ENCODE peak calls at places on chromosomes 2 and 18, in five cellular contexts. One of them, this sample, is unnamed.

GRCh38 chr18:48942554-48943261 is 8.1 kb downstream of the SMAD7 start:
- DNase-seq in Calu3: peak; percentile 90
- DNase-seq in HFF-Myc: peak; percentile 94
- DNase-seq in endothelial cell: no peak
- DNase-seq in fibroblast of villous mesenchyme: peak; percentile 94
- DNase-seq in this sample: peak; percentile 46

GRCh38 chr2:239002960-239003932 is 155.4 kb downstream of the TWIST2 start:
- DNase-seq in Calu3: no peak
- DNase-seq in HFF-Myc: peak; percentile 54
- DNase-seq in endothelial cell: no peak
- DNase-seq in fibroblast of villous mesenchyme: peak; percentile 79
- DNase-seq in this sample: no peak

GRCh38 chr2:162422894-162423293 is 79.0 kb downstream of the GCA start:
- DNase-seq in Calu3: no peak
- DNase-seq in HFF-Myc: no peak
- DNase-seq in endothelial cell: no peak
- DNase-seq in fibroblast of villous mesenchyme: no peak
- DNase-seq in this sample: no peak

GRCh38 chr2:222823183-222823915 is 37.5 kb upstream of the ACSL3 start:
- DNase-seq in Calu3: no peak
- DNase-seq in HFF-Myc: no peak
- DNase-seq in endothelial cell: no peak
- DNase-seq in fibroblast of villous mesenchyme: no peak
- DNase-seq in this sample: no peak

GRCh38 chr2:7748717-7749415 is 831.7 kb downstream of the RNF144A start:
- DNase-seq in Calu3: no peak
- DNase-seq in HFF-Myc: no peak
- DNase-seq in endothelial cell: no peak
- DNase-seq in fibroblast of villous mesenchyme: no peak
- DNase-seq in this sample: no peak

GRCh38 chr18:52422985-52423601 is 83.1 kb downstream of the DCC start:
- DNase-seq in Calu3: no peak
- DNase-seq in HFF-Myc: no peak
- DNase-seq in endothelial cell: no peak
- DNase-seq in fibroblast of villous mesenchyme: no peak
- DNase-seq in this sample: no peak

GRCh38 chr2:121248766-121249343 is 36.1 kb downstream of the TFCP2L1 start:
- DNase-seq in Calu3: no peak
- DNase-seq in HFF-Myc: no peak
- DNase-seq in endothelial cell: no peak
- DNase-seq in fibroblast of villous mesenchyme: no peak
- DNase-seq in this sample: no peak

GRCh38 chr18:59419386-59419785 is 60.3 kb upstream of the LMAN1 start:
- DNase-seq in Calu3: no peak
- DNase-seq in HFF-Myc: no peak
- DNase-seq in endothelial cell: no peak
- DNase-seq in fibroblast of villous mesenchyme: peak; percentile 81
- DNase-seq in this sample: no peak

GRCh38 chr2:240629419-240629967 is 4.2 kb downstream of the GPR35 start:
- DNase-seq in Calu3: no peak
- DNase-seq in HFF-Myc: no peak
- DNase-seq in endothelial cell: no peak
- DNase-seq in fibroblast of villous mesenchyme: no peak
- DNase-seq in this sample: no peak

GRCh38 chr18:67730884-67731283 is 214.4 kb upstream of the DSEL start:
- DNase-seq in Calu3: no peak
- DNase-seq in HFF-Myc: no peak
- DNase-seq in endothelial cell: no peak
- DNase-seq in fibroblast of villous mesenchyme: peak; percentile 31
- DNase-seq in this sample: no peak

GRCh38 chr2:88054300-88055048 is 1.1 kb downstream of the KRCC1 start:
- DNase-seq in Calu3: no peak
- DNase-seq in HFF-Myc: no peak
- DNase-seq in endothelial cell: no peak
- DNase-seq in fibroblast of villous mesenchyme: peak; percentile 81
- DNase-seq in this sample: no peak

GRCh38 chr2:88049601-88050000 is 6.0 kb downstream of the KRCC1 start:
- DNase-seq in Calu3: no peak
- DNase-seq in HFF-Myc: no peak
- DNase-seq in endothelial cell: no peak
- DNase-seq in fibroblast of villous mesenchyme: no peak
- DNase-seq in this sample: no peak

GRCh38 chr2:88053301-88053700 is 2.3 kb downstream of the KRCC1 start:
- DNase-seq in Calu3: no peak
- DNase-seq in HFF-Myc: no peak
- DNase-seq in endothelial cell: no peak
- DNase-seq in fibroblast of villous mesenchyme: peak; percentile 97
- DNase-seq in this sample: no peak

GRCh38 chr2:88051792-88052191 is 3.8 kb downstream of the KRCC1 start:
- DNase-seq in Calu3: no peak
- DNase-seq in HFF-Myc: no peak
- DNase-seq in endothelial cell: no peak
- DNase-seq in fibroblast of villous mesenchyme: no peak
- DNase-seq in this sample: no peak

GRCh38 chr2:88048541-88048940 is 7.0 kb downstream of the KRCC1 start:
- DNase-seq in Calu3: no peak
- DNase-seq in HFF-Myc: no peak
- DNase-seq in endothelial cell: no peak
- DNase-seq in fibroblast of villous mesenchyme: no peak
- DNase-seq in this sample: no peak
- TF ChIP-seq CTCF in Calu3: no peak
- TF ChIP-seq CTCF in HFF-Myc: no peak
- TF ChIP-seq CTCF in endothelial cell: no peak
- TF ChIP-seq CTCF in fibroblast of villous mesenchyme: no peak
- TF ChIP-seq CTCF in this sample: no peak

GRCh38 chr18:42730272-42730671 is 385.2 kb downstream of the RIT2 start:
- DNase-seq in Calu3: no peak
- DNase-seq in HFF-Myc: no peak
- DNase-seq in endothelial cell: no peak
- DNase-seq in fibroblast of villous mesenchyme: no peak
- DNase-seq in this sample: no peak
- TF ChIP-seq CTCF in Calu3: no peak
- TF ChIP-seq CTCF in HFF-Myc: no peak
- TF ChIP-seq CTCF in endothelial cell: peak; percentile 44
- TF ChIP-seq CTCF in fibroblast of villous mesenchyme: no peak
- TF ChIP-seq CTCF in this sample: peak; percentile 36

GRCh38 chr2:101401906-101402305 is 14.6 kb upstream of the CREG2 start:
- DNase-seq in Calu3: no peak
- DNase-seq in HFF-Myc: no peak
- DNase-seq in endothelial cell: no peak
- DNase-seq in fibroblast of villous mesenchyme: no peak
- DNase-seq in this sample: no peak
- TF ChIP-seq CTCF in Calu3: no peak
- TF ChIP-seq CTCF in HFF-Myc: no peak
- TF ChIP-seq CTCF in endothelial cell: peak; percentile 60
- TF ChIP-seq CTCF in fibroblast of villous mesenchyme: peak; percentile 13
- TF ChIP-seq CTCF in this sample: peak; percentile 48

GRCh38 chr2:45610281-45611019 is 617 bp downstream of the SRBD1 start:
- DNase-seq in Calu3: peak; percentile 56
- DNase-seq in HFF-Myc: peak; percentile 57
- DNase-seq in endothelial cell: peak; percentile 38
- DNase-seq in fibroblast of villous mesenchyme: peak; percentile 65
- DNase-seq in this sample: peak; percentile 21
- TF ChIP-seq CTCF in Calu3: no peak
- TF ChIP-seq CTCF in HFF-Myc: peak; percentile 40
- TF ChIP-seq CTCF in endothelial cell: no peak
- TF ChIP-seq CTCF in fibroblast of villous mesenchyme: peak; percentile 30
- TF ChIP-seq CTCF in this sample: peak; percentile 29

DNA sequence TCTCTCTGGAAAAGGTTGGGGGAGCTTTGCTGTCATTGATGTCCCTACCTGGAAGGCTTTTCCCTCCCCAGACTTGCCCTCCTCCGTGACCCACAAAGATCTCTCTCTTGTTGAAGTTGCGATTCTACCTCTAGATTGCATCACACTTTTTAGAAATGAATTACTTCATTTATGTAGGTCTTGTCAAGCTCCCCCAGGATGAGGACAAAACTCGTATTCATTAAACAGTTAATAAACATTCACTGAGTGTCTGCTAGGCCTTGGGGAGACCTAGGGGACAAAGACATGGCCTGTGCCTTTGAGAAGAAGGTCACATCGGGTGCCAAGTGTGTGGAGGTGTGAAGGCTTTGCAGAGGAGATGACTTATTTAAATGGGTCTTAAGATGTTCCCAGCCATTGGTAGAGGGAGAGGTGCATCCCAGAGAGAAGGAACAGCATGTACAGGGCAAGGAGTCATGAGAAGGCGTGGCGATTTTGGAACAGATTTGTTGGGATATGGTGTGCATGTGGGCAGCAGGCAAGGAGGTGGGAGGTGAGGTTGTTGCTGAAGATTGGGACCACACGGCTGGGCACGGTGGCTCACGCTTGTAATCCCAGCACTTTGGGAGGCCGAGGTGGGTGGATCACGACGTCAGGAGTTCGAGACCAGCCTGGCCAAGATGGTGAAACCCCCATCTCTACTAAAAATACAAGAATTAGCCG is 9.8 kb upstream of the YWHAQ start:
- DNase-seq in Calu3: no peak
- DNase-seq in HFF-Myc: no peak
- DNase-seq in endothelial cell: no peak
- DNase-seq in fibroblast of villous mesenchyme: no peak
- DNase-seq in this sample: no peak
- TF ChIP-seq CTCF in Calu3: no peak
- TF ChIP-seq CTCF in HFF-Myc: no peak
- TF ChIP-seq CTCF in endothelial cell: no peak
- TF ChIP-seq CTCF in fibroblast of villous mesenchyme: no peak
- TF ChIP-seq CTCF in this sample: no peak

GRCh38 chr2:231382116-231382515 is 13.4 kb upstream of the B3GNT7 start:
- DNase-seq in Calu3: no peak
- DNase-seq in HFF-Myc: no peak
- DNase-seq in endothelial cell: no peak
- DNase-seq in fibroblast of villous mesenchyme: no peak
- DNase-seq in this sample: no peak
- TF ChIP-seq CTCF in Calu3: no peak
- TF ChIP-seq CTCF in HFF-Myc: no peak
- TF ChIP-seq CTCF in endothelial cell: no peak
- TF ChIP-seq CTCF in fibroblast of villous mesenchyme: no peak
- TF ChIP-seq CTCF in this sample: no peak

This sample was measured in progenitor cell of endocrine pancreas.